ENCODE peak calls at places on chromosomes 2 and 18, in six cellular contexts. K is H1, J is K562, H is HepG2, I is GM12878, Y is GM12892. S is an unnamed sample.

GRCh38 chr2:47644351-47644750 is 138.6 kb upstream of the MSH6 start:
- DNase-seq in K (no peak), J (no peak), H (no peak), I (no peak), Y (no peak), S (no peak)

GRCh38 chr2:239316562-239317465 is 84.0 kb downstream of the HDAC4 start:
- DNase-seq in K (no peak), J (peak), H (no peak), I (no peak), Y (no peak), S (no peak)

GRCh38 chr2:181959508-181959907 is 26.1 kb upstream of the PPP1R1C start:
- DNase-seq in K (no peak), J (no peak), H (no peak), I (no peak), Y (no peak), S (no peak)

GRCh38 chr2:189440644-189440946 is 679 bp upstream of the WDR75 start:
- DNase-seq in K (no peak), J (no peak), H (no peak), I (no peak), Y (no peak), S (no peak)

GRCh38 chr2:239322414-239323086 is 78.3 kb downstream of the HDAC4 start:
- DNase-seq in K (no peak), J (peak), H (no peak), I (no peak), Y (no peak), S (no peak)

GRCh38 chr2:160387558-160388262 is 105.9 kb downstream of the RBMS1 start:
- DNase-seq in K (no peak), J (no peak), H (no peak), I (no peak), Y (no peak), S (no peak)

GRCh38 chr18:7953085-7953958 is 386.2 kb downstream of the PTPRM start:
- DNase-seq in K (no peak), J (no peak), H (no peak), I (peak), Y (no peak), S (no peak)

GRCh38 chr2:25369439-25369838 is 27.7 kb upstream of the DNMT3A start:
- DNase-seq in K (no peak), J (no peak), H (no peak), I (no peak), Y (no peak), S (no peak)

GRCh38 chr18:75211721-75212625 is 1.4 kb downstream of the TSHZ1 start:
- DNase-seq in K (no peak), J (peak), H (peak), I (no peak), Y (no peak), S (no peak)

GRCh38 chr2:62785810-62786593 is 80.5 kb downstream of the EHBP1 start:
- DNase-seq in K (no peak), J (no peak), H (no peak), I (no peak), Y (no peak), S (no peak)

GRCh38 chr18:31058897-31059296 is 16.4 kb upstream of the DSC3 start:
- DNase-seq in K (no peak), J (no peak), H (peak), I (no peak), Y (no peak), S (no peak)

GRCh38 chr18:24968233-24968775 is 383.7 kb downstream of the ZNF521 start:
- DNase-seq in K (no peak), J (no peak), H (no peak), I (no peak), Y (no peak), S (no peak)

GRCh38 chr18:34867520-34867919 is 157.4 kb downstream of the DTNA start:
- DNase-seq in K (peak), J (peak), H (peak), I (no peak), Y (no peak), S (no peak)

GRCh38 chr2:148303166-148303565 is 282.3 kb downstream of the MBD5 start:
- DNase-seq in K (peak), J (no peak), H (no peak), I (no peak), Y (no peak), S (no peak)

GRCh38 chr18:36274296-36274695 is 23.2 kb upstream of the FHOD3 start:
- DNase-seq in K (no peak), J (no peak), H (no peak), I (no peak), Y (no peak), S (no peak)

GRCh38 chr2:85245891-85246290 is 81.9 kb downstream of the TGOLN2 start:
- DNase-seq in K (no peak), J (no peak), H (no peak), I (no peak), Y (no peak), S (no peak)

GRCh38 chr2:112481528-112482228 is at the start of gene TTL:
- DNase-seq in K (no peak), J (peak), H (peak), I (no peak), Y (peak), S (peak)

GRCh38 chr2:32991091-32991845 is 44.5 kb downstream of the LTBP1 start:
- DNase-seq in K (no peak), J (peak), H (no peak), I (no peak), Y (no peak), S (no peak)

GRCh38 chr2:166637051-166637450 is 143.0 kb upstream of the SCN7A start:
- DNase-seq in K (no peak), J (no peak), H (no peak), I (no peak), Y (no peak), S (no peak)

GRCh38 chr2:73269686-73270465 is 14.4 kb downstream of the FBXO41 start:
- DNase-seq in K (no peak), J (no peak), H (no peak), I (no peak), Y (no peak), S (no peak)

GRCh38 chr2:85601771-85602475 is 575 bp downstream of the TMEM150A start:
- DNase-seq in K (no peak), J (no peak), H (peak), I (no peak), Y (no peak), S (no peak)

GRCh38 chr2:12556762-12557161 is 160.0 kb upstream of the TRIB2 start:
- DNase-seq in K (no peak), J (peak), H (no peak), I (no peak), Y (no peak), S (no peak)

GRCh38 chr2:219314804-219315468 is 5.7 kb upstream of the PTPRN start:
- DNase-seq in K (no peak), J (no peak), H (no peak), I (no peak), Y (no peak), S (no peak)

GRCh38 chr2:38866773-38867443 is 8.8 kb downstream of the DHX57 start:
- DNase-seq in K (no peak), J (no peak), H (no peak), I (no peak), Y (no peak), S (no peak)

GRCh38 chr2:119225084-119225864 is 1.6 kb downstream of the STEAP3 start:
- DNase-seq in K (no peak), J (peak), H (peak), I (no peak), Y (no peak), S (no peak)

GRCh38 chr2:54669677-54670484 is 53.6 kb upstream of the EML6 start:
- DNase-seq in K (no peak), J (no peak), H (peak), I (no peak), Y (no peak), S (no peak)

GRCh38 chr2:26246818-26247217 is 2.1 kb downstream of the HADHB start:
- DNase-seq in K (no peak), J (peak), H (no peak), I (peak), Y (no peak), S (no peak)

GRCh38 chr2:113979172-113980128 is 89.6 kb downstream of the ACTR3 start:
- DNase-seq in K (peak), J (no peak), H (no peak), I (no peak), Y (peak), S (peak)

GRCh38 chr2:196136151-196136550 is 35.2 kb downstream of the STK17B start:
- DNase-seq in K (no peak), J (no peak), H (no peak), I (no peak), Y (no peak), S (no peak)

GRCh38 chr2:105969552-105969951 is 224.5 kb downstream of the UXS1 start:
- DNase-seq in K (peak), J (peak), H (peak), I (no peak), Y (no peak), S (no peak)

GRCh38 chr18:464311-464659 is 36.2 kb downstream of the COLEC12 start:
- DNase-seq in K (no peak), J (no peak), H (no peak), I (no peak), Y (no peak), S (no peak)

GRCh38 chr2:85945576-85945975 is 56.8 kb upstream of the ST3GAL5 start:
- DNase-seq in K (no peak), J (no peak), H (no peak), I (no peak), Y (no peak), S (no peak)

GRCh38 chr2:206756816-206757215 is 8.3 kb downstream of the MDH1B start:
- DNase-seq in K (no peak), J (no peak), H (no peak), I (no peak), Y (no peak), S (no peak)

GRCh38 chr18:58186258-58186948 is 142.4 kb downstream of the NEDD4L start:
- DNase-seq in K (no peak), J (no peak), H (no peak), I (no peak), Y (no peak), S (no peak)

GRCh38 chr2:28506112-28506511 is 10.3 kb downstream of the PLB1 start:
- DNase-seq in K (no peak), J (no peak), H (no peak), I (no peak), Y (no peak), S (no peak)

GRCh38 chr2:10205201-10205475 is 82.6 kb downstream of the RRM2 start:
- DNase-seq in K (no peak), J (no peak), H (no peak), I (no peak), Y (no peak), S (no peak)

GRCh38 chr2:70531419-70532130 is 22.1 kb downstream of the TGFA start:
- DNase-seq in K (no peak), J (no peak), H (no peak), I (no peak), Y (no peak), S (no peak)

GRCh38 chr2:240988146-240988545 is 10.3 kb upstream of the SNED1 start:
- DNase-seq in K (no peak), J (no peak), H (no peak), I (no peak), Y (no peak), S (no peak)
- TF ChIP-seq TAF1 in K (no peak), J (no peak), H (no peak), I (no peak), Y (no peak), S (no peak)

GRCh38 chr18:72675394-72675793 is 131.3 kb upstream of the CBLN2 start:
- DNase-seq in K (no peak), J (no peak), H (no peak), I (no peak), Y (no peak), S (no peak)
- TF ChIP-seq POLR2A in K (no peak), J (no peak), H (no peak), I (no peak), Y (no peak), S (no peak)

DNA sequence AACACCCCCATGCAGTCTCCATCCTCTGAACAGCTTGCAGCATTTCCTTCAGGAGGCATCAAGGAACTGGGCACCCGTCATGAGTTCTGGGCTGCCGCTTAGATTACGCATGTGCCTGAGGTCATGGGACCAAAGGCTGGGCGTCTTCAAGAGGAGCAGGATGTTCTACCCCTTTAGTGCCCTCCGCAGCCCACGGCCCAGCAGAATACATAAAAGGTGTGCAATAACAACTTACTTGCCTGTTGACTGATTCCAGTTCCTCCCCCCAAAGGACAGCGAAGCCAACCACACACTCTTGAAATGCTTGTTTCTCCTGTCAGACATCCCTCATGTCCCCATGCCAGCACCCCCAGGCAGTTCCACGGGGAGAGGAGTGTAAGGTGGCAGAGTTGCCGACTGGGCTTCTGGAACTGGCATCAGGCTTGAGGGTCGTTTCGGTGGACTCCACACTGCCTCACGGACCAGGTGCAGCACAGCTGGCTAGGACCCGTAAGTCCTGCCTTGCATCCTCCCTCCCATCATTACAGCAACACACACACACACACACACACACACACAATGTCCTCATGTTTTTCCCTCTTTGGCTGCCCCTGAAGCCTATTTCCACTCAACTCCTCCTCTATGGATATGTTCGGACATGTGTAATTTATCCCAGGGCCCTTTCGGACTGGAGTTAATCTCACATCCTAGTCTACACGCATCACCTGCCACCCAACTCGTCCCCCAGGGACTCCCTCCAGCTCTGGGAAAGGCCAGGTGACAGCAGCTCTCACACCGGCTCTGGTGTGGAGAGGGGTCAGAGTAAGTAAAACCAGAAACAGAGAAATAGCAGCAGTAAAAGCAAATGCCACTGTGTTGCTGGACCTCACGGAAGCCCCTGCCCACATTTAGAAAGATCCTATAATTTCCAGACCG is 200.7 kb downstream of the BCL11A start:
- DNase-seq in K (no peak), J (no peak), H (no peak), I (no peak), Y (no peak), S (no peak)
- TF ChIP-seq TAF1 in K (no peak), J (no peak), H (no peak), I (no peak), Y (no peak), S (no peak)

GRCh38 chr2:98909381-98910211 is 26.4 kb downstream of the CRACDL start:
- DNase-seq in K (peak), J (no peak), H (peak), I (no peak), Y (no peak), S (no peak)
- TF ChIP-seq POLR2A in K (no peak), J (no peak), H (no peak), I (no peak), Y (no peak), S (no peak)

DNA sequence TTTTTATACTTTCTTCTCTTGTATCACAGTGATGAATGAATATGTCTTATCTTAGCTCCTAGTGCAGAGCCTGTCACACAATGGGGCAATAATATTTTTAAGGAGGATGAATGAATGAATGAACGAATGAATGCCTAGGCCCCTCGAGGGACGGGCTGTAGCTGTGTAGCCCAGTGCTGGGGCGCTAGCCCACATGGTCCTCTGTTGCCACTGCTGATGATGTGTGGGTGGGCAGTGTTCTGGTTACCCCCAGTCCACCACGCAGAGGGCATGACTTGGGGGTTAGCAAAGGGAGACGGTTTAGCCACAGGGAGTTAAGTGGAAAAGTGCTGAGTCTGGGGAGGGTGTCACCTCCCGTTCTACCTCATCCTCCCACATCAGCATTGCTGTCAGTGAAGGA is 134.2 kb downstream of the SMAD7 start:
- DNase-seq in K (no peak), J (no peak), H (no peak), I (no peak), Y (no peak), S (no peak)
- TF ChIP-seq TAF1 in K (no peak), J (no peak), H (no peak), I (no peak), Y (no peak), S (no peak)

GRCh38 chr2:30410217-30410616 is 36.8 kb upstream of the LCLAT1 start:
- DNase-seq in K (no peak), J (no peak), H (peak), I (no peak), Y (no peak), S (no peak)
- TF ChIP-seq POLR2A in K (no peak), J (no peak), H (no peak), I (no peak), Y (no peak), S (no peak)

DNA sequence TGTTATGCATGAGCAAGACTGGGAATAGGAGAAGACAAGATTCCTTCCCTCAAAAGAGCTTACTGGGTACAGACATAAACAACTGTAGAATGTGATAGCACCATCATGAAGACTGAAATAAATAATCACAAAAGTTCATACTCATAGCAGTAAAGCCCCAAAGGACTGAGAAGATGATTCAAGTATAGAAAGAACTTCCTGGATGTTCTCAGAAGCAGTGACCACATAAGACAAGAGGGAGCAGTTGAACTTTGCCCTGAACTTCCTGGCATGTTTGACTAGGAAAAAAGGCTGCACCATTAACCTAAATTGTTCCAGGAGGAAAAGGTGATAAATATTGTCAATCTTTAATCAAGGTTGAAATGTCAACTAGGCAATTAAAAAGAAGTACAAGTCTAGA is 57.8 kb upstream of the CCDC141 start:
- DNase-seq in K (no peak), J (no peak), H (peak), I (no peak), Y (no peak), S (no peak)
- TF ChIP-seq TAF1 in K (no peak), J (no peak), H (no peak), I (no peak), Y (no peak), S (no peak)

GRCh38 chr2:241354668-241355658 is 1.1 kb upstream of the FARP2 start:
- DNase-seq in K (peak), J (peak), H (peak), I (no peak), Y (no peak), S (no peak)
- TF ChIP-seq POLR2A in K (no peak), J (peak), H (peak), I (peak), Y (no peak), S (peak)

DNA sequence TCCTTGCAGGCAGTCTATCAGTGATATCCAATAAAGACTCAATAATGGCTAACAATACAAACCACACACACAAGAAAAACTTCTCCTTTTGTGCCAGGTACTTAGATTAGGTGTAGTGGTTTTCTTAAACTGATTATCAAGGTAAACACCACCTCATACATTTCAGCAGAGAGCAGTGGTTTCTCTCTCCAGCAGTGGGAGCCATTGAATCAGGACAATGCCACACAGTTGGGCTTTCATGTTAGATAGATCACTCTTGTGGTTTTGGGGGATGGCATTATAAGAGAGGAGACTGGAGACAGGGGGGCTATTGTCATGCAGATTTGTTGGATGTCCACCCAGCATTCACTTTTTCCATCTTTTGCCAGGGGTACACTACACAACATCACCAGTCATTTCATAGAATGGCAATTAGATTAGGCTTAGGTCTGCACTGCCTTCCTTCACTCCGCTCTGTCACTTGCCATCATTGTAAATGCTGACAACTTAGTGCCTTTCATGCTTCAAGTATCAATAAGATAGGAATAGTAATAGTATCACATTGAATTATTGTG is 13.6 kb upstream of the IRS1 start:
- DNase-seq in K (no peak), J (peak), H (no peak), I (no peak), Y (no peak), S (no peak)
- TF ChIP-seq TAF1 in K (no peak), J (no peak), H (no peak), I (no peak), Y (no peak), S (no peak)

S was measured in GM12891.